ENCODE peak calls at places on chromosomes 7 and 10, in seven cellular contexts. One of them, this sample, is unnamed.

GRCh38 chr10:22599048-22599561 is 115.3 kb downstream of the PIP4K2A start:
- DNase-seq in GM12878: peak
- DNase-seq in SK-N-SH: no peak
- DNase-seq in HCT116: no peak
- DNase-seq in H1: no peak
- DNase-seq in HepG2: no peak
- DNase-seq in K562: peak
- DNase-seq in this sample: no peak

GRCh38 chr10:43254881-43255643 is 11.8 kb downstream of the RASGEF1A start:
- DNase-seq in HCT116: no peak
- DNase-seq in HepG2: no peak
- DNase-seq in K562: no peak
- DNase-seq in H1: no peak
- DNase-seq in SK-N-SH: peak
- DNase-seq in GM12878: no peak
- DNase-seq in this sample: no peak

GRCh38 chr7:106659369-106659962 is 1.5 kb downstream of the CCDC71L start:
- DNase-seq in HepG2: no peak
- DNase-seq in H1: no peak
- DNase-seq in HCT116: no peak
- DNase-seq in SK-N-SH: no peak
- DNase-seq in K562: no peak
- DNase-seq in GM12878: no peak
- DNase-seq in this sample: no peak

GRCh38 chr10:70234668-70235447 is 1.6 kb upstream of the PPA1 start:
- DNase-seq in GM12878: no peak
- DNase-seq in K562: no peak
- DNase-seq in SK-N-SH: no peak
- DNase-seq in HepG2: no peak
- DNase-seq in HCT116: no peak
- DNase-seq in H1: no peak
- DNase-seq in this sample: no peak

GRCh38 chr7:159070422-159071148 is 74.1 kb downstream of the VIPR2 start:
- DNase-seq in HepG2: no peak
- DNase-seq in SK-N-SH: no peak
- DNase-seq in GM12878: no peak
- DNase-seq in HCT116: no peak
- DNase-seq in H1: no peak
- DNase-seq in K562: no peak
- DNase-seq in this sample: no peak

GRCh38 chr10:6465854-6466524 is 114.1 kb downstream of the PRKCQ start:
- DNase-seq in HCT116: no peak
- DNase-seq in H1: no peak
- DNase-seq in GM12878: no peak
- DNase-seq in SK-N-SH: no peak
- DNase-seq in HepG2: no peak
- DNase-seq in K562: no peak
- DNase-seq in this sample: no peak

GRCh38 chr10:95988702-95989101 is 54.7 kb upstream of the CCNJ start:
- DNase-seq in SK-N-SH: no peak
- DNase-seq in K562: no peak
- DNase-seq in HepG2: no peak
- DNase-seq in HCT116: no peak
- DNase-seq in H1: no peak
- DNase-seq in GM12878: no peak
- DNase-seq in this sample: no peak

GRCh38 chr10:69486922-69487730 is 35.9 kb downstream of the TSPAN15 start:
- DNase-seq in K562: no peak
- DNase-seq in HCT116: no peak
- DNase-seq in SK-N-SH: peak
- DNase-seq in GM12878: no peak
- DNase-seq in H1: no peak
- DNase-seq in HepG2: no peak
- DNase-seq in this sample: no peak

GRCh38 chr7:129298268-129298893 is 73.6 kb downstream of the AHCYL2 start:
- DNase-seq in HCT116: peak
- DNase-seq in HepG2: peak
- DNase-seq in GM12878: no peak
- DNase-seq in H1: no peak
- DNase-seq in K562: peak
- DNase-seq in SK-N-SH: peak
- DNase-seq in this sample: peak

GRCh38 chr7:70775570-70776156 is 356.3 kb upstream of the GALNT17 start:
- DNase-seq in HepG2: no peak
- DNase-seq in HCT116: no peak
- DNase-seq in K562: no peak
- DNase-seq in SK-N-SH: no peak
- DNase-seq in GM12878: peak
- DNase-seq in H1: no peak
- DNase-seq in this sample: no peak

GRCh38 chr10:44824607-44825006 is 86.5 kb upstream of the TMEM72 start:
- DNase-seq in HCT116: no peak
- DNase-seq in H1: no peak
- DNase-seq in SK-N-SH: no peak
- DNase-seq in K562: no peak
- DNase-seq in GM12878: no peak
- DNase-seq in HepG2: no peak
- DNase-seq in this sample: no peak

GRCh38 chr10:80474920-80475319 is 20.8 kb downstream of the TSPAN14 start:
- DNase-seq in H1: no peak
- DNase-seq in HepG2: no peak
- DNase-seq in GM12878: no peak
- DNase-seq in K562: no peak
- DNase-seq in HCT116: no peak
- DNase-seq in SK-N-SH: no peak
- DNase-seq in this sample: no peak

GRCh38 chr7:23864984-23865383 is 155.0 kb downstream of the STK31 start:
- DNase-seq in HCT116: no peak
- DNase-seq in SK-N-SH: no peak
- DNase-seq in GM12878: no peak
- DNase-seq in K562: no peak
- DNase-seq in HepG2: no peak
- DNase-seq in H1: no peak
- DNase-seq in this sample: peak

GRCh38 chr10:72238392-72239175 is 22.5 kb upstream of the ASCC1 start:
- DNase-seq in HepG2: no peak
- DNase-seq in GM12878: no peak
- DNase-seq in K562: no peak
- DNase-seq in SK-N-SH: no peak
- DNase-seq in H1: no peak
- DNase-seq in HCT116: no peak
- DNase-seq in this sample: no peak

GRCh38 chr10:88616250-88616977 is 29.9 kb downstream of the LIPJ start:
- DNase-seq in SK-N-SH: no peak
- DNase-seq in H1: no peak
- DNase-seq in GM12878: no peak
- DNase-seq in HCT116: no peak
- DNase-seq in HepG2: no peak
- DNase-seq in K562: no peak
- DNase-seq in this sample: no peak
- TF ChIP-seq SIN3A in SK-N-SH: no peak
- TF ChIP-seq SIN3A in H1: no peak
- TF ChIP-seq SIN3A in GM12878: no peak
- TF ChIP-seq SIN3A in HCT116: no peak
- TF ChIP-seq SIN3A in HepG2: no peak
- TF ChIP-seq SIN3A in K562: no peak
- TF ChIP-seq SIN3A in this sample: no peak

GRCh38 chr10:97717627-97718026 is 4.1 kb downstream of the MARVELD1 start:
- DNase-seq in K562: no peak
- DNase-seq in GM12878: no peak
- DNase-seq in H1: no peak
- DNase-seq in HCT116: no peak
- DNase-seq in HepG2: no peak
- DNase-seq in SK-N-SH: no peak
- DNase-seq in this sample: no peak

GRCh38 chr10:97713351-97713827 is at the start of gene MARVELD1:
- DNase-seq in SK-N-SH: peak
- DNase-seq in GM12878: no peak
- DNase-seq in HepG2: no peak
- DNase-seq in HCT116: no peak
- DNase-seq in K562: peak
- DNase-seq in H1: peak
- DNase-seq in this sample: no peak

GRCh38 chr10:97713828-97714400 is 384 bp downstream of the MARVELD1 start:
- DNase-seq in SK-N-SH: peak
- DNase-seq in H1: peak
- DNase-seq in HCT116: no peak
- DNase-seq in GM12878: no peak
- DNase-seq in K562: peak
- DNase-seq in HepG2: no peak
- DNase-seq in this sample: peak

GRCh38 chr10:97714401-97715258 is 1.1 kb downstream of the MARVELD1 start:
- DNase-seq in HCT116: no peak
- DNase-seq in SK-N-SH: peak
- DNase-seq in GM12878: no peak
- DNase-seq in H1: peak
- DNase-seq in HepG2: no peak
- DNase-seq in K562: peak
- DNase-seq in this sample: no peak

DNA sequence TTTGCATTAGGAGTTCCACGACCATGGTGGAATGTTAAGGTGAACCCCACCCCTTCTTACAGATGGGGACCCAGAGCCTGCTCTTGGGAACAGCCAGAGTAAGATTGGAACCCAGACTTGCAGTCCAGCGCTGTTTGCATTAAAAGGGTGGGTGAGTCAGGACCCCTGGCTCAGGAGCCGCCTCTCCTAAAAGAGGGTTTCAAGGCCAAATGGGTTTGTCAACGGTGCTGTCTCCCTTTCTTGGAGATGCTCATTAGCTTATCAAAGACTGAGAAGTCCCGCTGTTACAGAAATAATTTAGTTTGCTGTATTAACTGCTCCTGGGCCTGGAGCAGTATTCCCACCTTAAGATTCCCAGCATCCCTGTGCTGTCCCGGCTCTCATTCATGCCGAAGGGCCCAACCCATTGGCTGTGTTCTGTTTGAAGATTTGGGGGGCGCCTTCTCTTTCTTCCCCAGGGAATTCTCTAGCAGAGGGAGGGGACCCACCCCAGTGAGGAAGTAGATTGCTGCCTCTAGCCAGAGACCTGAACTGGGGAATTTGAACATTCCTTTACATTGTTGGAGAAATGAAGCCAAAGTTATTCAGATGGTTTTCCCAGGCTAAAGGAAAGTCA is 1.8 kb downstream of the MARVELD1 start:
- DNase-seq in H1: no peak
- DNase-seq in GM12878: no peak
- DNase-seq in HepG2: no peak
- DNase-seq in K562: no peak
- DNase-seq in SK-N-SH: no peak
- DNase-seq in HCT116: no peak
- DNase-seq in this sample: no peak
- TF ChIP-seq SIN3A in H1: no peak
- TF ChIP-seq SIN3A in GM12878: no peak
- TF ChIP-seq SIN3A in HepG2: no peak
- TF ChIP-seq SIN3A in K562: no peak
- TF ChIP-seq SIN3A in SK-N-SH: no peak
- TF ChIP-seq SIN3A in HCT116: no peak
- TF ChIP-seq SIN3A in this sample: no peak

GRCh38 chr10:49184642-49185111 is 3.5 kb downstream of the TMEM273 start:
- DNase-seq in HCT116: no peak
- DNase-seq in H1: peak
- DNase-seq in GM12878: no peak
- DNase-seq in HepG2: no peak
- DNase-seq in K562: no peak
- DNase-seq in SK-N-SH: no peak
- DNase-seq in this sample: no peak

GRCh38 chr10:49185213-49185612 is 3.0 kb downstream of the TMEM273 start:
- DNase-seq in K562: no peak
- DNase-seq in GM12878: no peak
- DNase-seq in SK-N-SH: no peak
- DNase-seq in H1: no peak
- DNase-seq in HepG2: no peak
- DNase-seq in HCT116: no peak
- DNase-seq in this sample: no peak

GRCh38 chr10:49186613-49187012 is 1.6 kb downstream of the TMEM273 start:
- DNase-seq in H1: no peak
- DNase-seq in GM12878: no peak
- DNase-seq in HepG2: no peak
- DNase-seq in SK-N-SH: no peak
- DNase-seq in HCT116: no peak
- DNase-seq in K562: peak
- DNase-seq in this sample: no peak

GRCh38 chr10:49182776-49183175 is 5.4 kb downstream of the TMEM273 start:
- DNase-seq in K562: no peak
- DNase-seq in HCT116: no peak
- DNase-seq in SK-N-SH: no peak
- DNase-seq in GM12878: no peak
- DNase-seq in HepG2: no peak
- DNase-seq in H1: no peak
- DNase-seq in this sample: no peak

GRCh38 chr10:49183596-49184542 is 4.3 kb downstream of the TMEM273 start:
- DNase-seq in H1: no peak
- DNase-seq in GM12878: no peak
- DNase-seq in SK-N-SH: no peak
- DNase-seq in K562: peak
- DNase-seq in HepG2: no peak
- DNase-seq in HCT116: no peak
- DNase-seq in this sample: no peak
- TF ChIP-seq SIN3A in H1: no peak
- TF ChIP-seq SIN3A in GM12878: no peak
- TF ChIP-seq SIN3A in SK-N-SH: no peak
- TF ChIP-seq SIN3A in K562: no peak
- TF ChIP-seq SIN3A in HepG2: no peak
- TF ChIP-seq SIN3A in HCT116: no peak
- TF ChIP-seq SIN3A in this sample: no peak

DNA sequence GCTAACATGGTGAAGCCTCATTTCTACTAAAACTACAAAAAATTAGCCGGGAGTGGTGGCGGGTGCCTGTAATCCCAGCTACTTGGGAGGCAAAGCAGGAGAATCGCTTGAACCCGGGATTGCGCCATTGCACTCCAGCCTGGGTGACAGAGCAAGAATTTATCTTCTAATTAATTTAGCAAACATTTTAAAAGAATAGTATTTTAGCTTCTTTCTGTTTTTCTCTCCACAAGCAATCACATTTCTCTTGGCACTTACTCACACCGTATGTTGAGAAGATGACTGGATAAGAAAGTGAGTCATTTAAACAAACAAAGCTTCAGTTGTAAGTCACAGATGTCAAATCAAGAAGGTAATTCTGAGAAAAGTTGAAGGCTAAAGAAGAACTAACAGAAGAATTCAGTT is 264.0 kb downstream of the ARL4A start:
- DNase-seq in H1: no peak
- DNase-seq in K562: no peak
- DNase-seq in HepG2: no peak
- DNase-seq in SK-N-SH: no peak
- DNase-seq in GM12878: no peak
- DNase-seq in HCT116: peak
- DNase-seq in this sample: peak
- TF ChIP-seq SIN3A in H1: no peak
- TF ChIP-seq SIN3A in K562: no peak
- TF ChIP-seq SIN3A in HepG2: no peak
- TF ChIP-seq SIN3A in SK-N-SH: no peak
- TF ChIP-seq SIN3A in GM12878: no peak
- TF ChIP-seq SIN3A in HCT116: no peak
- TF ChIP-seq SIN3A in this sample: no peak

GRCh38 chr10:114822771-114823463 is 1.3 kb downstream of the FHIP2A start:
- DNase-seq in GM12878: no peak
- DNase-seq in HCT116: no peak
- DNase-seq in SK-N-SH: no peak
- DNase-seq in HepG2: peak
- DNase-seq in K562: no peak
- DNase-seq in H1: no peak
- DNase-seq in this sample: no peak
- TF ChIP-seq SIN3A in GM12878: no peak
- TF ChIP-seq SIN3A in HCT116: no peak
- TF ChIP-seq SIN3A in SK-N-SH: no peak
- TF ChIP-seq SIN3A in HepG2: no peak
- TF ChIP-seq SIN3A in K562: no peak
- TF ChIP-seq SIN3A in H1: no peak
- TF ChIP-seq SIN3A in this sample: no peak

This sample was measured in Panc1.